ENCODE peak calls at places on chromosomes 7 and 10, in four cellular contexts. One of them, this sample, is unnamed. For H3K36me3, the result is how much of the 10 kb centered on the place peaks cover.

GRCh38 chr10:7525314-7526016 is 114.6 kb upstream of the SFMBT2 start:
- DNase-seq in IMR-90: peak
- DNase-seq in astrocyte: peak
- DNase-seq in GM23248: peak
- DNase-seq in this sample: peak

GRCh38 chr10:112487964-112488363 is 40.9 kb downstream of the VTI1A start:
- DNase-seq in IMR-90: no peak
- DNase-seq in astrocyte: no peak
- DNase-seq in GM23248: no peak
- DNase-seq in this sample: no peak

GRCh38 chr10:37789590-37789989 is 67.8 kb downstream of the ZNF248 start:
- DNase-seq in IMR-90: no peak
- DNase-seq in astrocyte: no peak
- DNase-seq in GM23248: no peak
- DNase-seq in this sample: no peak

GRCh38 chr7:7970113-7970619 is 1.6 kb downstream of the GLCCI1 start:
- DNase-seq in IMR-90: no peak
- DNase-seq in astrocyte: no peak
- DNase-seq in GM23248: peak
- DNase-seq in this sample: no peak

GRCh38 chr10:131885391-131886165 is 15.2 kb upstream of the PPP2R2D start:
- DNase-seq in IMR-90: peak
- DNase-seq in astrocyte: no peak
- DNase-seq in GM23248: peak
- DNase-seq in this sample: peak

GRCh38 chr7:6232534-6232933 is 39.9 kb downstream of the CYTH3 start:
- DNase-seq in IMR-90: no peak
- DNase-seq in astrocyte: no peak
- DNase-seq in GM23248: no peak
- DNase-seq in this sample: no peak

GRCh38 chr10:17022898-17023297 is 106.7 kb downstream of the CUBN start:
- DNase-seq in IMR-90: no peak
- DNase-seq in astrocyte: no peak
- DNase-seq in GM23248: peak
- DNase-seq in this sample: peak

GRCh38 chr10:26557641-26558014 is 119.5 kb downstream of the APBB1IP start:
- DNase-seq in IMR-90: no peak
- DNase-seq in astrocyte: peak
- DNase-seq in GM23248: peak
- DNase-seq in this sample: no peak

GRCh38 chr7:50653116-50653854 is 88.1 kb upstream of the DDC start:
- DNase-seq in IMR-90: no peak
- DNase-seq in astrocyte: no peak
- DNase-seq in GM23248: peak
- DNase-seq in this sample: no peak

GRCh38 chr7:17939670-17940301 is 508 bp downstream of the SNX13 start:
- DNase-seq in IMR-90: peak
- DNase-seq in astrocyte: no peak
- DNase-seq in GM23248: peak
- DNase-seq in this sample: peak

GRCh38 chr10:45179716-45180115 is 135.7 kb downstream of the OR13A1 start:
- DNase-seq in IMR-90: peak
- DNase-seq in astrocyte: no peak
- DNase-seq in GM23248: peak
- DNase-seq in this sample: peak

GRCh38 chr10:26211781-26212444 is 4.7 kb upstream of the GAD2 start:
- DNase-seq in IMR-90: no peak
- DNase-seq in astrocyte: no peak
- DNase-seq in GM23248: no peak
- DNase-seq in this sample: no peak

GRCh38 chr7:45601094-45601493 is 26.9 kb downstream of the ADCY1 start:
- DNase-seq in IMR-90: no peak
- DNase-seq in astrocyte: no peak
- DNase-seq in GM23248: no peak
- DNase-seq in this sample: no peak

GRCh38 chr7:53422291-53422690 is 386.9 kb downstream of the POM121L12 start:
- DNase-seq in IMR-90: no peak
- DNase-seq in astrocyte: no peak
- DNase-seq in GM23248: no peak
- DNase-seq in this sample: no peak

GRCh38 chr7:70608229-70608628 is 523.7 kb upstream of the GALNT17 start:
- DNase-seq in IMR-90: no peak
- DNase-seq in astrocyte: no peak
- DNase-seq in GM23248: no peak
- DNase-seq in this sample: no peak

GRCh38 chr7:155169081-155169480 is 99.0 kb downstream of the HTR5A start:
- DNase-seq in IMR-90: no peak
- DNase-seq in astrocyte: no peak
- DNase-seq in GM23248: no peak
- DNase-seq in this sample: no peak

GRCh38 chr10:119897366-119897765 is 4.8 kb downstream of the SEC23IP start:
- DNase-seq in IMR-90: no peak
- DNase-seq in astrocyte: no peak
- DNase-seq in GM23248: no peak
- DNase-seq in this sample: no peak

GRCh38 chr10:119893845-119894427 is 1.4 kb downstream of the SEC23IP start:
- DNase-seq in IMR-90: no peak
- DNase-seq in astrocyte: no peak
- DNase-seq in GM23248: no peak
- DNase-seq in this sample: no peak

GRCh38 chr10:119896061-119896655 is 3.6 kb downstream of the SEC23IP start:
- DNase-seq in IMR-90: peak
- DNase-seq in astrocyte: peak
- DNase-seq in GM23248: peak
- DNase-seq in this sample: peak

GRCh38 chr10:119896937-119897336 is 4.4 kb downstream of the SEC23IP start:
- DNase-seq in IMR-90: no peak
- DNase-seq in astrocyte: no peak
- DNase-seq in GM23248: peak
- DNase-seq in this sample: peak

DNA sequence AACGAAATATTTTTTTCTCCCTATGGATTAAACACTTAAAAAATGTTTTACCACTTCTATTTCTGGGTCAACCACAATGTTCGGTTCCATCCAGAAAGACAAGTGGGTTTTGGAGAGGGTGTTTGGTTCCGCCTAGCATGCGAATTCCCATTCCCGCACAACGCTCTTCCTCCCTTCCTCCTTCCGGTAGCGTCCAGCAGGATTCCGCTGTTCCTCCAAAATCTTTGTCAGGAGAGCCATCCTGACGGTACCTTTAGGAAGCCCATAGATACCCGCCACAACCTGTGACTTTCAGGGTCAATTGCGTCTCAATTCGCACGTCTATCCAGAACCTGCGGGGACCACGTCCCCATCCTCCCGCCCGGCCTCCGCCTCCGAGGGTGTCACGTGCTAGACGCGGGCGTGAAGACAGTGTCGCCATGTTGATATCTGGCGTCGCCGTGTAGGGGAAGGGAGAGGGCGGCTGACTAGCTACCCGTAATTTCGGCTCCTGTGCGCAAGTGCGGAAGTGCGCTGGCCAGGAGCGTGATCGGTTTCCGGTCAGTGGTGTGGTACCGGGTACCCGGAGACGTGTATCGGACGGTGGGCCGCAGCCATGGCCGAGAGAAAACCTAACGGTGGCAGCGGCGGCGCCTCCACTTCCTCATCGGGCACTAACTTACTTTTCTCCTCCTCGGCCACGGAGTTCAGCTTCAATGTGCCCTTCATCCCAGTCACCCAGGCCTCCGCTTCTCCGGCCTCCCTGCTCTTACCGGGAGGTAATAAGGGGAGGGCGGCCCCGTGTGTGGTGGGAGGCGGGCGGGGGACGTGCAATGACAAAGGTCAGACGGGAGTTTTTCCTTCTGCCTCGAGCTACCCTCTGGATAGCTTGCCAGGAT is at the start of gene SEC23IP:
- DNase-seq in IMR-90: peak
- DNase-seq in astrocyte: peak
- DNase-seq in GM23248: peak
- DNase-seq in this sample: peak
- H3K4me2 ChIP-seq in IMR-90: peak
- H3K4me2 ChIP-seq in astrocyte: peak
- H3K4me2 ChIP-seq in GM23248: peak
- H3K4me2 ChIP-seq in this sample: peak

GRCh38 chr10:124522903-124523260 is 61.3 kb downstream of the LHPP start:
- DNase-seq in IMR-90: no peak
- DNase-seq in astrocyte: no peak
- DNase-seq in GM23248: no peak
- DNase-seq in this sample: peak

GRCh38 chr10:124523886-124524285 is 62.3 kb downstream of the LHPP start:
- DNase-seq in IMR-90: no peak
- DNase-seq in astrocyte: peak
- DNase-seq in GM23248: peak
- DNase-seq in this sample: peak

GRCh38 chr10:124522131-124522902 is 60.7 kb downstream of the LHPP start:
- DNase-seq in IMR-90: no peak
- DNase-seq in astrocyte: no peak
- DNase-seq in GM23248: no peak
- DNase-seq in this sample: no peak

GRCh38 chr10:124524991-124525653 is 63.5 kb downstream of the LHPP start:
- DNase-seq in IMR-90: no peak
- DNase-seq in astrocyte: no peak
- DNase-seq in GM23248: peak
- DNase-seq in this sample: peak

DNA sequence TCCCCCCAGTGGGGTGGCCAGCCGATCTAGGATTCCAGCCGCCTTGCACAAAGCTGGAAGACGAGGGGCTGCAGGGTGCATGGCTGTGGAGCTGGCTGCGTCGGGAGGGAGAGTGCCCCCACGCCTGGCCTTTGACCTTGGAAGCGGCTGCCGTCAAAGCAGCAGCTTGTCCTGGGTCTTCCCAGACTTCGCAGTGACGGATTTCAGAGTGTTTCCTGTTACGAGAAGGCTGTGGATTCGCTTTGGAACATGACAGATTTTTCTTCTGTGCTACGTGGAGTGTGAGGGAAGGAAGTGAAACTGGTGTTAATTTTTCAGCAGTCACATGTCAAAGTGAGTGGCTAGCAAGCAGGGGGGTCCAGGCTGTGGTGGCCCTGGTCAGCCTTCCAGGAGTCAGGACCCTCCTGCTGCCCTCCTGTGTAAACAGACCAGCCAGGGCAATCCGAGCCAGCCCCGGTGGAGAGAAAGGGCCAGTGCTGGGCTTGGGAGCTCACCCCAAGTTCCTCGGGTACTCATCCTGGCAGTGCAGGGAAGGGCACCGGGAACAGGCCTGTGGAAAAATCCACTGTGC is 61.8 kb downstream of the LHPP start:
- DNase-seq in IMR-90: no peak
- DNase-seq in astrocyte: no peak
- DNase-seq in GM23248: peak
- DNase-seq in this sample: no peak
- H3K36me3 ChIP-seq in IMR-90: under half
- H3K36me3 ChIP-seq in astrocyte: under half
- H3K36me3 ChIP-seq in GM23248: under half
- H3K36me3 ChIP-seq in this sample: under half

GRCh38 chr10:129468187-129468586 is 1.1 kb downstream of the MGMT start:
- DNase-seq in IMR-90: no peak
- DNase-seq in astrocyte: no peak
- DNase-seq in GM23248: no peak
- DNase-seq in this sample: no peak
- H3K4me2 ChIP-seq in IMR-90: no peak
- H3K4me2 ChIP-seq in astrocyte: no peak
- H3K4me2 ChIP-seq in GM23248: peak
- H3K4me2 ChIP-seq in this sample: peak

DNA sequence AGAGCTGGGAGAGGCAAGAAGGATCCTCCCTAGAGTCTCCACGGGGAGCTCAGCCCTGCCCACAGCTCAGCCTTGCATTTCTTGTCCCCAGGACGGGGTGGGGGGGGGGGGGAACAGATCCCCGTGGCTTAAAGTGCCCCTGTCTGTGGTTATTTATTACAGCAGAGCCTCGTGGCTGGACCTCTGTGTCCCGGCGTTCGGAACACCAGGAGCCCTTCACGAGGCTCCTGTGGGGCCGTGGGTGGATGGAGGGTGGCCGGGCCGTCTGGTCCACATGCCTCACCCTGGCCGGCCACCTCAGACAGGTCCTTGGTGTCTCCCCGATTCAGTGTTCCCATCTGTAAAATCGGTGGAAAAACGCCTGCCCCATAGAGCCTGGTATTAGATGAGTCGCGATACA is 37.9 kb downstream of the FAM20C start:
- DNase-seq in IMR-90: no peak
- DNase-seq in astrocyte: no peak
- DNase-seq in GM23248: no peak
- DNase-seq in this sample: no peak
- H3K36me3 ChIP-seq in IMR-90: under half
- H3K36me3 ChIP-seq in astrocyte: under half
- H3K36me3 ChIP-seq in GM23248: under half
- H3K36me3 ChIP-seq in this sample: under half

GRCh38 chr7:148607151-148607661 is 16.6 kb downstream of the C7orf33 start:
- DNase-seq in IMR-90: no peak
- DNase-seq in astrocyte: no peak
- DNase-seq in GM23248: no peak
- DNase-seq in this sample: no peak

GRCh38 chr7:148611692-148612091 is 21.1 kb downstream of the C7orf33 start:
- DNase-seq in IMR-90: no peak
- DNase-seq in astrocyte: no peak
- DNase-seq in GM23248: no peak
- DNase-seq in this sample: no peak

GRCh38 chr7:148605350-148605749 is 14.8 kb downstream of the C7orf33 start:
- DNase-seq in IMR-90: no peak
- DNase-seq in astrocyte: no peak
- DNase-seq in GM23248: no peak
- DNase-seq in this sample: no peak

GRCh38 chr7:148609045-148609725 is 18.6 kb downstream of the C7orf33 start:
- DNase-seq in IMR-90: peak
- DNase-seq in astrocyte: peak
- DNase-seq in GM23248: no peak
- DNase-seq in this sample: peak
- H3K4me2 ChIP-seq in IMR-90: no peak
- H3K4me2 ChIP-seq in astrocyte: no peak
- H3K4me2 ChIP-seq in GM23248: no peak
- H3K4me2 ChIP-seq in this sample: no peak

GRCh38 chr10:35268791-35269257 is 67.5 kb upstream of the CCNY start:
- DNase-seq in IMR-90: no peak
- DNase-seq in astrocyte: peak
- DNase-seq in GM23248: no peak
- DNase-seq in this sample: no peak
- H3K36me3 ChIP-seq in IMR-90: under half
- H3K36me3 ChIP-seq in astrocyte: under half
- H3K36me3 ChIP-seq in GM23248: under half
- H3K36me3 ChIP-seq in this sample: under half